ENCODE peak calls at places on chromosomes 13 and 19, in eight cellular contexts. O is stimulated activated CD8-positive, alpha-beta memory T cell treated with anti-CD3 and anti-CD28 coated beads, Interleukin-12 subunit alpha, Interleukin-12 subunit beta, amount 100 ng/mL, for 4 hours; D is effector CD4-positive, alpha-beta T cell; F is NCI-H345; R is left ventricle myocardium inferior; K is RPMI8226; A is fibroblast of the conjunctiva; M is CD4-positive, alpha-beta memory T cell. I is an unnamed sample.

GRCh38 chr19:49160450-49161189 is 3.0 kb downstream of the TRPM4 start:
- DNase-seq in O (no peak), D (no peak), F (no peak), R (no peak), K (no peak), A (no peak), M (no peak), I (no peak)

GRCh38 chr19:771332-771785 is 20.4 kb downstream of the MISP start:
- DNase-seq in O (no peak), D (no peak), F (peak; percentile 12), R (no peak), K (peak; percentile 40), A (no peak), M (no peak), I (no peak)

GRCh38 chr19:37986048-37986750 is 79.2 kb downstream of the SIPA1L3 start:
- DNase-seq in O (no peak), D (no peak), F (peak; percentile 22), R (no peak), K (peak; percentile 17), A (no peak), M (no peak), I (no peak)

GRCh38 chr13:76769238-76769859 is 116.9 kb downstream of the KCTD12 start:
- DNase-seq in O (no peak), D (no peak), F (no peak), R (no peak), K (no peak), A (no peak), M (no peak), I (no peak)

GRCh38 chr19:8698433-8699063 is at the start of gene ACTL9:
- DNase-seq in O (no peak), D (no peak), F (no peak), R (no peak), K (no peak), A (no peak), M (no peak), I (no peak)

GRCh38 chr19:47494729-47495128 is 10.7 kb upstream of the KPTN start:
- DNase-seq in O (no peak), D (no peak), F (no peak), R (no peak), K (no peak), A (no peak), M (no peak), I (no peak)

GRCh38 chr13:112807653-112808376 is 118.0 kb downstream of the ATP11A start:
- DNase-seq in O (no peak), D (no peak), F (no peak), R (no peak), K (no peak), A (no peak), M (no peak), I (no peak)

GRCh38 chr19:12794936-12795335 is 3.6 kb downstream of the JUNB start:
- DNase-seq in O (no peak), D (no peak), F (no peak), R (no peak), K (no peak), A (no peak), M (no peak), I (no peak)

GRCh38 chr19:46984077-46985010 is 35.3 kb upstream of the NPAS1 start:
- DNase-seq in O (no peak), D (no peak), F (peak; percentile 10), R (peak; percentile 61), K (no peak), A (no peak), M (no peak), I (peak; percentile 63)

GRCh38 chr13:33326723-33327122 is 41.2 kb upstream of the STARD13 start:
- DNase-seq in O (no peak), D (no peak), F (no peak), R (no peak), K (no peak), A (no peak), M (no peak), I (no peak)

GRCh38 chr19:5171711-5172110 is 168.9 kb downstream of the PTPRS start:
- DNase-seq in O (no peak), D (no peak), F (no peak), R (no peak), K (no peak), A (no peak), M (no peak), I (no peak)

GRCh38 chr13:46721054-46721453 is 75.9 kb downstream of the ESD start:
- DNase-seq in O (no peak), D (peak; percentile 32), F (peak; percentile 22), R (peak; percentile 19), K (peak; percentile 29), A (peak; percentile 36), M (peak; percentile 25), I (peak; percentile 15)

GRCh38 chr19:40609561-40610395 is 8.6 kb downstream of the LTBP4 start:
- DNase-seq in O (peak; percentile 79), D (peak; percentile 74), F (peak; percentile 94), R (peak; percentile 90), K (peak; percentile 90), A (peak; percentile 76), M (peak; percentile 74), I (no peak)

GRCh38 chr19:58396691-58397532 is 1.5 kb downstream of the RNF225 start:
- DNase-seq in O (no peak), D (no peak), F (no peak), R (no peak), K (no peak), A (no peak), M (no peak), I (no peak)

GRCh38 chr19:17420267-17420924 is 549 bp downstream of the MVB12A start:
- DNase-seq in O (no peak), D (no peak), F (no peak), R (peak; percentile 23), K (peak; percentile 69), A (no peak), M (no peak), I (peak; percentile 5)

GRCh38 chr19:1796395-1797142 is 15.5 kb downstream of the ATP8B3 start:
- DNase-seq in O (no peak), D (no peak), F (no peak), R (no peak), K (no peak), A (no peak), M (no peak), I (no peak)

GRCh38 chr13:44432595-44432994 is 59.0 kb downstream of the SERP2 start:
- DNase-seq in O (no peak), D (no peak), F (no peak), R (no peak), K (no peak), A (no peak), M (no peak), I (no peak)

GRCh38 chr19:19661675-19662251 is 1.7 kb downstream of the ATP13A1 start:
- DNase-seq in O (no peak), D (no peak), F (no peak), R (no peak), K (peak; percentile 58), A (no peak), M (peak; percentile 70), I (no peak)

GRCh38 chr13:26482451-26483197 is 74.9 kb upstream of the WASF3 start:
- DNase-seq in O (no peak), D (peak; percentile 38), F (peak; percentile 51), R (no peak), K (peak; percentile 73), A (peak; percentile 53), M (peak; percentile 73), I (peak; percentile 18)

GRCh38 chr13:97938701-97939475 is 14.6 kb upstream of the IPO5 start:
- DNase-seq in O (no peak), D (no peak), F (no peak), R (no peak), K (no peak), A (no peak), M (no peak), I (no peak)

GRCh38 chr13:70623260-70623659 is 515.0 kb upstream of the KLHL1 start:
- DNase-seq in O (no peak), D (no peak), F (peak; percentile 16), R (no peak), K (no peak), A (no peak), M (no peak), I (peak; percentile 8)

GRCh38 chr13:43428545-43429287 is 358.1 kb downstream of the ENOX1 start:
- DNase-seq in O (no peak), D (no peak), F (no peak), R (no peak), K (peak; percentile 20), A (no peak), M (no peak), I (no peak)

GRCh38 chr19:55080121-55080914 is 4.6 kb downstream of the EPS8L1 start:
- DNase-seq in O (no peak), D (peak; percentile 14), F (peak; percentile 76), R (peak; percentile 59), K (peak; percentile 85), A (peak; percentile 33), M (peak; percentile 51), I (no peak)

GRCh38 chr13:26954981-26955380 is 194.4 kb upstream of the GPR12 start:
- DNase-seq in O (no peak), D (no peak), F (no peak), R (no peak), K (no peak), A (no peak), M (no peak), I (no peak)

GRCh38 chr13:23466144-23467002 is 32.9 kb upstream of the SACS start:
- DNase-seq in O (peak; percentile 38), D (peak; percentile 34), F (peak; percentile 77), R (peak; percentile 64), K (peak; percentile 83), A (peak; percentile 66), M (peak; percentile 63), I (peak; percentile 74)

GRCh38 chr13:110346661-110347067 is 39.6 kb downstream of the COL4A2 start:
- DNase-seq in O (no peak), D (no peak), F (peak; percentile 76), R (no peak), K (peak; percentile 66), A (no peak), M (no peak), I (peak; percentile 74)

GRCh38 chr19:42445948-42446347 is 3.2 kb upstream of the CXCL17 start:
- DNase-seq in O (no peak), D (no peak), F (no peak), R (no peak), K (no peak), A (no peak), M (no peak), I (no peak)

GRCh38 chr19:12997225-12997966 is 2.1 kb downstream of the NFIX start:
- DNase-seq in O (no peak), D (no peak), F (no peak), R (no peak), K (no peak), A (no peak), M (no peak), I (no peak)

GRCh38 chr19:14563989-14564650 is 7.7 kb downstream of the NDUFB7 start:
- DNase-seq in O (no peak), D (no peak), F (no peak), R (no peak), K (peak; percentile 29), A (no peak), M (peak; percentile 20), I (no peak)

GRCh38 chr13:93002071-93002470 is 224.5 kb upstream of the GPC6 start:
- DNase-seq in O (no peak), D (no peak), F (no peak), R (no peak), K (no peak), A (no peak), M (no peak), I (no peak)

I was measured in RCC 7860.